ENCODE peak calls at places on chromosomes 6 and 20, in seven cellular contexts. V is uterus, G is hepatocyte, N is GM12865, X is stomach, O is right atrium auricular region, D is GM13976. C is an unnamed sample.

GRCh38 chr20:56391596-56392281 is at the start of gene AURKA:
- DNase-seq in V (no peak), G (peak; percentile 26), N (no peak), X (no peak), O (no peak), D (no peak), C (no peak)

GRCh38 chr6:168395983-168396382 is 45.0 kb upstream of the SMOC2 start:
- DNase-seq in V (no peak), G (no peak), N (no peak), X (no peak), O (no peak), D (no peak), C (no peak)

GRCh38 chr6:154548130-154548830 is 37.8 kb upstream of the CNKSR3 start:
- DNase-seq in V (peak; percentile 47), G (no peak), N (no peak), X (peak; percentile 49), O (no peak), D (no peak), C (no peak)

GRCh38 chr20:4681971-4682370 is 39.7 kb upstream of the PRND start:
- DNase-seq in V (peak; percentile 38), G (peak; percentile 27), N (no peak), X (no peak), O (no peak), D (no peak), C (no peak)

GRCh38 chr6:27237089-27237723 is 10.3 kb upstream of the PRSS16 start:
- DNase-seq in V (no peak), G (peak; percentile 44), N (peak; percentile 81), X (no peak), O (no peak), D (no peak), C (peak; percentile 34)

GRCh38 chr6:70669133-70669532 is 1.4 kb downstream of the SMAP1 start:
- DNase-seq in V (no peak), G (peak; percentile 52), N (no peak), X (no peak), O (no peak), D (no peak), C (peak; percentile 24)

GRCh38 chr6:11161031-11161966 is 49.8 kb upstream of the ERVFRD-1 start:
- DNase-seq in V (no peak), G (no peak), N (no peak), X (no peak), O (no peak), D (no peak), C (no peak)

GRCh38 chr6:38349795-38350194 is 289.9 kb downstream of the BTBD9 start:
- DNase-seq in V (peak; percentile 21), G (peak; percentile 46), N (no peak), X (no peak), O (no peak), D (no peak), C (no peak)

GRCh38 chr6:149761438-149761837 is 11.9 kb downstream of the PCMT1 start:
- DNase-seq in V (no peak), G (no peak), N (peak; percentile 30), X (no peak), O (no peak), D (peak; percentile 60), C (peak; percentile 41)

GRCh38 chr20:50814438-50815161 is 19.7 kb downstream of the BCAS4 start:
- DNase-seq in V (no peak), G (no peak), N (no peak), X (no peak), O (no peak), D (no peak), C (no peak)

GRCh38 chr6:6841571-6841970 is 253.1 kb downstream of the LY86 start:
- DNase-seq in V (no peak), G (no peak), N (no peak), X (peak; percentile 43), O (no peak), D (no peak), C (no peak)

GRCh38 chr6:22583927-22584326 is 14.6 kb downstream of the HDGFL1 start:
- DNase-seq in V (no peak), G (no peak), N (no peak), X (no peak), O (no peak), D (no peak), C (no peak)

GRCh38 chr6:66032626-66033025 is 325.6 kb upstream of the EYS start:
- DNase-seq in V (no peak), G (no peak), N (no peak), X (no peak), O (no peak), D (no peak), C (no peak)

GRCh38 chr6:28563420-28564095 is 37.9 kb downstream of the GPX5 start:
- DNase-seq in V (no peak), G (no peak), N (no peak), X (no peak), O (no peak), D (no peak), C (no peak)

GRCh38 chr6:32842021-32842650 is 1.7 kb downstream of the PSMB8 start:
- DNase-seq in V (no peak), G (no peak), N (no peak), X (no peak), O (no peak), D (no peak), C (no peak)

GRCh38 chr6:32843979-32844838 is at the start of gene PSMB8:
- DNase-seq in V (peak; percentile 98), G (peak; percentile 97), N (peak; percentile 98), X (peak; percentile 99), O (peak; percentile 98), D (peak; percentile 94), C (peak; percentile 89)

GRCh38 chr6:32844839-32845372 is 1.1 kb upstream of the PSMB8 start:
- DNase-seq in V (no peak), G (no peak), N (no peak), X (no peak), O (no peak), D (no peak), C (no peak)

GRCh38 chr6:32842690-32843089 is 1.2 kb downstream of the PSMB8 start:
- DNase-seq in V (no peak), G (no peak), N (no peak), X (no peak), O (no peak), D (no peak), C (no peak)

DNA sequence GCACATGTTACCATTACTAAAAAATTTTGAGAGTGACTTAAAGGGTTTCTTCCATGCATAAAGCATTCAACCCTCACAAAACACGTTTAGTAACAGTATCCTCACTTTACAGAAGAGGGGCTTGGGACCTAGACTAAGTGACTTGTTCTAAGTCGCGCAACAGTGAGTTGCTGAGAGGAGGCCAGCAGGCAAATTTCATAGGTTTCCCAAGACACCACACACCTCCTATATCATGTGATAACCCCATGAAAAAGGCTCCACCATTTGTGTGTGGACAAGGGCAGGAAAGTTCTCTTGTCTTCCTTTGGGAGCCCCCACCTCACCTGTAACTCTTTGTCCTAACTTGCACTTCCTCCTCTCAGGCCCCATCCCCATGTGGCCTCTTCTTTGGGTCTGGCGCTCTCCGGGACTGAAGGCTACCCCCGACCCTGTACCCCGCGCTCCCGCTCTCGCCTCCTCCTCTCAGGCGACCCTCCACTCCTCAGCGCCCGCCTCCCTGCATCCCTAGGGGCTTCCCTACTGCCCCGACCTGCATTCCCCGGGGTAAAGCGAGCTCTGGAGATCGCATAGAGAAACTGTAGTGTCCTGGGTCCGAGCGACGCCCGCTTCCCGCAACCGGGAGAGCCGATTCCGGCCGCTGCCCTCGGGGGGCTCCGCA is 397 bp downstream of the PSMB8 start:
- DNase-seq in V (no peak), G (no peak), N (peak; percentile 47), X (no peak), O (no peak), D (no peak), C (no peak)
- TF ChIP-seq CTCF in V (no peak), G (no peak), N (no peak), X (no peak), O (no peak), D (no peak), C (no peak)

GRCh38 chr6:39377530-39377929 is 55.0 kb upstream of the KCNK16 start:
- DNase-seq in V (peak; percentile 64), G (peak; percentile 88), N (peak; percentile 48), X (no peak), O (peak; percentile 67), D (peak; percentile 47), C (peak; percentile 45)
- TF ChIP-seq CTCF in V (peak; percentile 67), G (peak; percentile 91), N (peak; percentile 52), X (peak; percentile 16), O (peak; percentile 38), D (peak; percentile 53), C (peak; percentile 55)

GRCh38 chr20:3659492-3660261 is 3.5 kb downstream of the GFRA4 start:
- DNase-seq in V (no peak), G (no peak), N (peak; percentile 27), X (no peak), O (no peak), D (no peak), C (no peak)
- TF ChIP-seq CTCF in V (no peak), G (no peak), N (peak; percentile 17), X (no peak), O (no peak), D (no peak), C (no peak)

GRCh38 chr20:1631309-1632227 is 11.8 kb upstream of the SIRPB1 start:
- DNase-seq in V (no peak), G (no peak), N (no peak), X (no peak), O (no peak), D (no peak), C (no peak)
- TF ChIP-seq CTCF in V (no peak), G (no peak), N (no peak), X (no peak), O (no peak), D (no peak), C (no peak)

GRCh38 chr6:32609391-32609730 is 19.7 kb upstream of the HLA-DRB1 start:
- DNase-seq in V (no peak), G (no peak), N (no peak), X (no peak), O (no peak), D (no peak), C (no peak)
- TF ChIP-seq CTCF in V (no peak), G (no peak), N (no peak), X (no peak), O (no peak), D (no peak), C (no peak)

DNA sequence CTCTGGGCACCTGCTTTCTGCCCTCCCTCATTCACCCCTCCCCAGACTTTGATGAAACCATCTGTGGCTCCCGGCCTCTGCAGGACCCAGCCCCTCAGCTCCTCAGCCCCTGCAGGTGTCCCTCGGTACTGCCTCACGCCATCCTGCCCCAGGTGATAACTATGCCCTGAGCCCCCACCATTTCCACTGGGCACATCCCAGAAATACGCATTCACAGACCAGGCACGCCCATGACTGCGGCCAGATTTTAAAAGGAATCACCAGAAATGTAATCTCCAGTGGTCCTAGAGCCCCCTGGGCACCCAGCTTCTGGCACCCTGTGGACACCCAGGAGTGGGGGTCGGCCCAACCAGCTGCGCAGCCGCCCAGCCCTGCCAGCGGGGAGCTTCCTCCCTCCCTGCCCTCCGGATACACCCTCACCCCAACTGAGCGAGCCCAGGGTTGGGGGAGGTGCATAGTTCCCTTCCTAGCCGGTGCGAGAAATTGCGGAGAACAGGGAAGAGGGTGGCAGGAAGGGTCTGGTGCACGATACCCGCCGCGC is 585 bp upstream of the NTSR1 start:
- DNase-seq in V (no peak), G (no peak), N (peak; percentile 19), X (no peak), O (no peak), D (no peak), C (no peak)
- TF ChIP-seq CTCF in V (no peak), G (peak; percentile 2), N (peak; percentile 34), X (no peak), O (no peak), D (no peak), C (no peak)

C was measured in GM20000.